ENCODE peak calls at places on chromosome 20, in seven cellular contexts. One of them, this sample, is unnamed.
A peak's percentile ranks its signal among the peaks of the same experiment; 100 is the strongest.

GRCh38 chr20:58196402-58197184 is 31.9 kb downstream of the ANKRD60 start:
- DNase-seq in H9: no peak
- DNase-seq in GM03348: no peak
- DNase-seq in AG04450: no peak
- DNase-seq in naive B cell: no peak
- DNase-seq in nephron progenitor cell: no peak
- DNase-seq in IMR-90: no peak
- DNase-seq in this sample: no peak

GRCh38 chr20:60786686-60787217 is 465.3 kb upstream of the CDH4 start:
- DNase-seq in naive B cell: no peak
- DNase-seq in IMR-90: no peak
- DNase-seq in GM03348: no peak
- DNase-seq in AG04450: no peak
- DNase-seq in H9: no peak
- DNase-seq in nephron progenitor cell: peak; percentile 5
- DNase-seq in this sample: no peak

GRCh38 chr20:62895539-62895938 is 30.8 kb downstream of the DIDO1 start:
- DNase-seq in H9: no peak
- DNase-seq in GM03348: no peak
- DNase-seq in naive B cell: no peak
- DNase-seq in IMR-90: no peak
- DNase-seq in nephron progenitor cell: no peak
- DNase-seq in AG04450: no peak
- DNase-seq in this sample: no peak

GRCh38 chr20:44409132-44409600 is 53.7 kb downstream of the HNF4A start:
- DNase-seq in AG04450: no peak
- DNase-seq in nephron progenitor cell: no peak
- DNase-seq in GM03348: peak; percentile 71
- DNase-seq in H9: no peak
- DNase-seq in naive B cell: no peak
- DNase-seq in IMR-90: peak; percentile 33
- DNase-seq in this sample: peak; percentile 92

GRCh38 chr20:53707341-53708102 is 113.9 kb upstream of the ZNF217 start:
- DNase-seq in AG04450: peak; percentile 13
- DNase-seq in GM03348: peak; percentile 28
- DNase-seq in naive B cell: peak; percentile 30
- DNase-seq in H9: no peak
- DNase-seq in IMR-90: peak; percentile 66
- DNase-seq in nephron progenitor cell: no peak
- DNase-seq in this sample: peak; percentile 57

GRCh38 chr20:37711987-37712961 is 18.4 kb downstream of the CTNNBL1 start:
- DNase-seq in naive B cell: no peak
- DNase-seq in AG04450: no peak
- DNase-seq in GM03348: no peak
- DNase-seq in IMR-90: no peak
- DNase-seq in nephron progenitor cell: no peak
- DNase-seq in H9: no peak
- DNase-seq in this sample: no peak

GRCh38 chr20:63318391-63319163 is 25.6 kb downstream of the COL20A1 start:
- DNase-seq in H9: no peak
- DNase-seq in nephron progenitor cell: no peak
- DNase-seq in GM03348: no peak
- DNase-seq in AG04450: no peak
- DNase-seq in IMR-90: no peak
- DNase-seq in naive B cell: no peak
- DNase-seq in this sample: no peak

GRCh38 chr20:47318027-47318595 is 38.4 kb downstream of the ZMYND8 start:
- DNase-seq in naive B cell: no peak
- DNase-seq in nephron progenitor cell: peak; percentile 6
- DNase-seq in AG04450: no peak
- DNase-seq in IMR-90: peak; percentile 65
- DNase-seq in H9: peak; percentile 73
- DNase-seq in GM03348: peak; percentile 56
- DNase-seq in this sample: no peak

GRCh38 chr20:5863040-5863811 is 87.1 kb downstream of the TRMT6 start:
- DNase-seq in AG04450: no peak
- DNase-seq in IMR-90: peak; percentile 72
- DNase-seq in H9: no peak
- DNase-seq in naive B cell: no peak
- DNase-seq in GM03348: peak; percentile 50
- DNase-seq in nephron progenitor cell: no peak
- DNase-seq in this sample: no peak

GRCh38 chr20:31922181-31922580 is 29.7 kb downstream of the PDRG1 start:
- DNase-seq in GM03348: no peak
- DNase-seq in AG04450: no peak
- DNase-seq in nephron progenitor cell: no peak
- DNase-seq in IMR-90: no peak
- DNase-seq in H9: no peak
- DNase-seq in naive B cell: no peak
- DNase-seq in this sample: no peak

GRCh38 chr20:36532388-36532787 is 8.9 kb upstream of the MYL9 start:
- DNase-seq in nephron progenitor cell: no peak
- DNase-seq in H9: no peak
- DNase-seq in naive B cell: no peak
- DNase-seq in AG04450: no peak
- DNase-seq in GM03348: no peak
- DNase-seq in IMR-90: no peak
- DNase-seq in this sample: no peak

GRCh38 chr20:54112221-54112884 is 42.0 kb upstream of the BCAS1 start:
- DNase-seq in naive B cell: no peak
- DNase-seq in GM03348: no peak
- DNase-seq in IMR-90: no peak
- DNase-seq in nephron progenitor cell: no peak
- DNase-seq in H9: no peak
- DNase-seq in AG04450: no peak
- DNase-seq in this sample: no peak

GRCh38 chr20:15708984-15709598 is 864.2 kb downstream of the KIF16B start:
- DNase-seq in GM03348: no peak
- DNase-seq in naive B cell: peak; percentile 39
- DNase-seq in H9: peak; percentile 82
- DNase-seq in IMR-90: no peak
- DNase-seq in nephron progenitor cell: peak; percentile 69
- DNase-seq in AG04450: no peak
- DNase-seq in this sample: no peak

GRCh38 chr20:32917191-32917950 is 58.6 kb downstream of the EFCAB8 start:
- DNase-seq in IMR-90: no peak
- DNase-seq in GM03348: no peak
- DNase-seq in naive B cell: no peak
- DNase-seq in H9: no peak
- DNase-seq in nephron progenitor cell: no peak
- DNase-seq in AG04450: no peak
- DNase-seq in this sample: no peak

GRCh38 chr20:61941721-61942405 is 123.8 kb downstream of the TAF4 start:
- DNase-seq in AG04450: no peak
- DNase-seq in IMR-90: no peak
- DNase-seq in GM03348: no peak
- DNase-seq in H9: no peak
- DNase-seq in nephron progenitor cell: no peak
- DNase-seq in naive B cell: no peak
- DNase-seq in this sample: no peak